ENCODE peak calls at places on chromosomes 12 and 14, in eight cellular contexts. F is H54; B is type B pancreatic cell; V is stimulated activated naive B cell treated with anti-CD40 and anti-IgM and Interleukin-4, amounts not matched to agents 10 μg/mL and 1 μg/mL and 100 μg/mL, for 72 hours; T is glutamatergic neuron; K is amniotic stem cell; J is stimulated activated CD4-positive, alpha-beta T cell treated with anti-CD3 and anti-CD28 coated beads, Interleukin-1b, Interleukin-23, amount 100 ng/mL, for 1 hour; D is hepatic stellate cell. Q is an unnamed sample.

GRCh38 chr12:20631711-20632110 is 63.4 kb upstream of the SLCO1C1 start:
- DNase-seq in F (no peak), B (no peak), V (no peak), T (no peak), K (no peak), J (no peak), D (no peak), Q (no peak)

GRCh38 chr14:52042371-52043037 is 26.4 kb downstream of the NID2 start:
- DNase-seq in F (no peak), B (no peak), V (no peak), T (no peak), K (no peak), J (no peak), D (no peak), Q (peak)

GRCh38 chr12:5292651-5293050 is 139.3 kb upstream of the NTF3 start:
- DNase-seq in F (no peak), B (no peak), V (no peak), T (no peak), K (no peak), J (no peak), D (no peak), Q (no peak)

GRCh38 chr12:51171884-51172514 is 936 bp downstream of the TFCP2 start:
- DNase-seq in F (no peak), B (no peak), V (peak), T (peak), K (peak), J (no peak), D (no peak), Q (no peak)

GRCh38 chr12:2431810-2432209 is 363.0 kb upstream of the FKBP4 start:
- DNase-seq in F (peak), B (no peak), V (no peak), T (no peak), K (no peak), J (no peak), D (peak), Q (no peak)

GRCh38 chr12:13465641-13466040 is 269.1 kb downstream of the EMP1 start:
- DNase-seq in F (no peak), B (no peak), V (no peak), T (no peak), K (no peak), J (no peak), D (no peak), Q (no peak)

GRCh38 chr14:98219638-98220037 is 1052.4 kb downstream of the BCL11B start:
- DNase-seq in F (no peak), B (no peak), V (no peak), T (no peak), K (no peak), J (no peak), D (no peak), Q (no peak)

GRCh38 chr12:47745485-47746041 is 13.1 kb downstream of the RAPGEF3 start:
- DNase-seq in F (no peak), B (no peak), V (no peak), T (no peak), K (no peak), J (no peak), D (no peak), Q (no peak)

GRCh38 chr14:47365248-47365647 is 310.2 kb downstream of the MDGA2 start:
- DNase-seq in F (no peak), B (no peak), V (no peak), T (no peak), K (no peak), J (no peak), D (no peak), Q (no peak)

GRCh38 chr14:21825147-21825743 is 151.6 kb upstream of the OR4E1 start:
- DNase-seq in F (peak), B (no peak), V (no peak), T (peak), K (no peak), J (no peak), D (peak), Q (no peak)

GRCh38 chr12:83016226-83016835 is 329.6 kb downstream of the TMTC2 start:
- DNase-seq in F (peak), B (no peak), V (no peak), T (no peak), K (peak), J (no peak), D (no peak), Q (no peak)

GRCh38 chr12:106601031-106601430 is 18.2 kb downstream of the RFX4 start:
- DNase-seq in F (no peak), B (no peak), V (no peak), T (peak), K (no peak), J (no peak), D (no peak), Q (no peak)

GRCh38 chr14:93936926-93937325 is 9.8 kb downstream of the FAM181A start:
- DNase-seq in F (no peak), B (no peak), V (no peak), T (no peak), K (no peak), J (no peak), D (no peak), Q (no peak)

GRCh38 chr14:92665699-92666110 is 82.7 kb downstream of the LGMN start:
- DNase-seq in F (no peak), B (no peak), V (peak), T (no peak), K (no peak), J (no peak), D (no peak), Q (no peak)

GRCh38 chr12:64456119-64456518 is 4.2 kb downstream of the TBK1 start:
- DNase-seq in F (no peak), B (no peak), V (no peak), T (no peak), K (no peak), J (no peak), D (no peak), Q (no peak)

GRCh38 chr14:54420478-54421116 is 20.6 kb downstream of the CNIH1 start:
- DNase-seq in F (no peak), B (no peak), V (no peak), T (peak), K (no peak), J (no peak), D (peak), Q (no peak)

GRCh38 chr12:56087220-56087619 is 7.3 kb downstream of the ERBB3 start:
- DNase-seq in F (peak), B (no peak), V (no peak), T (no peak), K (no peak), J (no peak), D (no peak), Q (no peak)

GRCh38 chr14:73743431-73743931 is 29.3 kb upstream of the PNMA1 start:
- DNase-seq in F (no peak), B (no peak), V (no peak), T (no peak), K (no peak), J (no peak), D (peak), Q (no peak)

GRCh38 chr12:93365616-93366015 is 12.1 kb upstream of the NUDT4 start:
- DNase-seq in F (no peak), B (no peak), V (no peak), T (no peak), K (no peak), J (no peak), D (no peak), Q (no peak)

GRCh38 chr14:39023939-39024871 is 78.8 kb downstream of the SEC23A start:
- DNase-seq in F (no peak), B (no peak), V (no peak), T (no peak), K (no peak), J (no peak), D (no peak), Q (no peak)

GRCh38 chr12:49198431-49199155 is 9.7 kb upstream of the TUBA1A start:
- DNase-seq in F (peak), B (no peak), V (no peak), T (no peak), K (peak), J (no peak), D (peak), Q (no peak)

GRCh38 chr12:79983492-79983891 is 48.6 kb upstream of the PPP1R12A start:
- DNase-seq in F (peak), B (no peak), V (no peak), T (no peak), K (no peak), J (no peak), D (peak), Q (no peak)

GRCh38 chr12:58314610-58315009 is 373.2 kb downstream of the ATP23 start:
- DNase-seq in F (no peak), B (no peak), V (no peak), T (no peak), K (no peak), J (no peak), D (peak), Q (no peak)

GRCh38 chr14:90513151-90514014 is 116.6 kb downstream of the CALM1 start:
- DNase-seq in F (no peak), B (no peak), V (no peak), T (peak), K (no peak), J (no peak), D (no peak), Q (no peak)

GRCh38 chr12:46831335-46832083 is 5.7 kb upstream of the SLC38A4 start:
- DNase-seq in F (no peak), B (no peak), V (no peak), T (peak), K (no peak), J (no peak), D (peak), Q (no peak)

GRCh38 chr14:102603293-102603907 is 11.0 kb downstream of the RCOR1 start:
- DNase-seq in F (no peak), B (no peak), V (no peak), T (no peak), K (no peak), J (no peak), D (no peak), Q (no peak)

GRCh38 chr12:63238892-63239291 is 87.9 kb upstream of the AVPR1A start:
- DNase-seq in F (no peak), B (no peak), V (no peak), T (no peak), K (no peak), J (no peak), D (no peak), Q (no peak)

GRCh38 chr14:42961509-42961908 is 1354.8 kb downstream of the LRFN5 start:
- DNase-seq in F (no peak), B (no peak), V (no peak), T (no peak), K (no peak), J (no peak), D (no peak), Q (no peak)

GRCh38 chr12:1130571-1130970 is 139.5 kb downstream of the ERC1 start:
- DNase-seq in F (no peak), B (no peak), V (no peak), T (no peak), K (no peak), J (no peak), D (no peak), Q (no peak)

GRCh38 chr14:61625171-61625570 is 70.1 kb upstream of the HIF1A start:
- DNase-seq in F (peak), B (no peak), V (no peak), T (no peak), K (no peak), J (no peak), D (no peak), Q (no peak)

GRCh38 chr12:121789800-121790748 is 3.4 kb downstream of the RHOF start:
- DNase-seq in F (no peak), B (no peak), V (peak), T (no peak), K (no peak), J (peak), D (no peak), Q (no peak)

GRCh38 chr14:103273847-103274615 is 60.0 kb upstream of the EIF5 start:
- DNase-seq in F (no peak), B (no peak), V (no peak), T (peak), K (no peak), J (no peak), D (no peak), Q (no peak)

GRCh38 chr12:54139030-54139429 is 49.8 kb downstream of the SMUG1 start:
- DNase-seq in F (no peak), B (no peak), V (no peak), T (no peak), K (no peak), J (no peak), D (no peak), Q (no peak)

Q was measured in esophagus muscularis mucosa.